ENCODE peak calls at places on chromosomes 2 and 18, in seven cellular contexts. Z is coronary artery, G is AG10803, J is epithelial cell of esophagus, C is fibroblast of the aortic adventitia, T is astrocyte of the cerebellum, V is heart left ventricle. S is an unnamed sample.

GRCh38 chr2:2791031-2791430 is 460.0 kb upstream of the MYT1L start:
- DNase-seq in Z (no peak), G (no peak), J (no peak), C (no peak), T (no peak), V (no peak), S (no peak)

GRCh38 chr18:8257851-8258434 is 351.3 kb upstream of the RAB12 start:
- DNase-seq in Z (no peak), G (no peak), J (no peak), C (no peak), T (no peak), V (no peak), S (no peak)

GRCh38 chr18:23226930-23227728 is 91.8 kb downstream of the CABLES1 start:
- DNase-seq in Z (no peak), G (peak), J (peak), C (peak), T (peak), V (no peak), S (no peak)

GRCh38 chr2:60356346-60356745 is 197.1 kb downstream of the BCL11A start:
- DNase-seq in Z (no peak), G (no peak), J (peak), C (no peak), T (no peak), V (no peak), S (no peak)

GRCh38 chr2:137842430-137842829 is 121.8 kb upstream of the HNMT start:
- DNase-seq in Z (no peak), G (no peak), J (no peak), C (no peak), T (no peak), V (no peak), S (no peak)

GRCh38 chr2:119616421-119616820 is 62.6 kb upstream of the TMEM177 start:
- DNase-seq in Z (no peak), G (no peak), J (no peak), C (no peak), T (no peak), V (no peak), S (no peak)

GRCh38 chr2:77008925-77009706 is 513.1 kb downstream of the LRRTM4 start:
- DNase-seq in Z (no peak), G (no peak), J (peak), C (no peak), T (peak), V (no peak), S (no peak)

GRCh38 chr2:109079590-109079989 is 49.4 kb upstream of the SH3RF3 start:
- DNase-seq in Z (no peak), G (no peak), J (no peak), C (no peak), T (no peak), V (no peak), S (peak)

GRCh38 chr2:108267117-108267516 is 21.6 kb upstream of the SULT1C2 start:
- DNase-seq in Z (no peak), G (peak), J (peak), C (peak), T (no peak), V (no peak), S (no peak)

GRCh38 chr18:1062592-1062991 is 157.9 kb downstream of the ADCYAP1 start:
- DNase-seq in Z (no peak), G (peak), J (no peak), C (peak), T (no peak), V (no peak), S (no peak)
- TF ChIP-seq CTCF in Z (no peak), G (peak), J (no peak), C (peak), T (no peak), V (no peak), S (no peak)

GRCh38 chr2:152155209-152155608 is 20.4 kb downstream of the STAM2 start:
- DNase-seq in Z (no peak), G (peak), J (no peak), C (peak), T (no peak), V (no peak), S (no peak)
- TF ChIP-seq CTCF in Z (no peak), G (no peak), J (no peak), C (no peak), T (no peak), V (no peak), S (no peak)

DNA sequence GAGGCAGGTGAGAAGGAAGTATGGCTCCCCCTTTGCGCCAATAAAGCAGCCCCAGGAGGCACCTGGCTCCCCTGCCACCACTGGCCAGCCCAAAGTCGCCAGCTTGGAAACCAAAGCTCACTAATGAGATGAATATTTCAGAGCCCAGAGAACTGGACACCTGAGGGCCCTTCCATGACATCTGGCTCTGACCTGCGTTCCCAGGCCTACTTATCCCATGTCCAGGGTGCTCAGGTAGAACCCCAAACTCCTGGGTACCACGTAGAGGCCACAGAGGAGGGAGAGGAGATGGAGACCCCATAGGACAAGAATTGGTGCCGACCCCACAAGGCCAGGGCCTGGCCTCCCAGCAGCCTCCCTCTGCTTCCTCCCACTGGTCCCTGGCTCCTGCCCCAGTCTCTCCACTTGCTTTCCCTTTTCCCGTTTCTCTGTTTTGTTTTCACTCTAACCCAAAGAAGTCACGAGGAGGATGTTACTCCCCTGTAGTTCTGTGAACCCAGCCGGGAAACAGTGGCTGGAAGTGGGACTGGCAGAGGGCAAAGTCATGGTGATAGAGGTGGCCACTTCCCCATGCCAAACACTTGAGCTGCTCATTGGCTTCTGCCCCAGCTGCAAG is 877 bp downstream of the TMBIM1 start:
- DNase-seq in Z (no peak), G (no peak), J (no peak), C (peak), T (no peak), V (peak), S (no peak)
- TF ChIP-seq CTCF in Z (no peak), G (no peak), J (no peak), C (no peak), T (no peak), V (no peak), S (no peak)

DNA sequence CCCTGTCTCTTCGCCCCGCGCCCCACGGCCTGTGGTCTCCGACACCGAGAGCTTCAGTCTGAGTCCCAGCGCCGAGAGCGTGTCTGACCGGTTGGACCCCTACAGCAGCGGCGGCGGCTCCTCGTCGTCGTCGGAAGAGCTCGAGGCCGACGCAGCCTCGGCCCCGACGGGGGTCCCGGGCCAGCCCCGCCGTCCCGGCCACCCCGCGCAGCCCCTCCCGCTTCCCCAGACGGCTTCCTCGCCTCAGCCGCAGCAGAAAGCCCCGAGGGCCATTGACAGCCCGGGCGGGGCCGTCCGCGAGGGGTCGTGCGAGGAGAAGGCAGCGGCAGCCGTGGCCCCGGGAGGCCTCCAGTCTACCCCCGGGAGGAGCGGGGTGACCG is 1.3 kb downstream of the PHLPP1 start:
- DNase-seq in Z (peak), G (peak), J (no peak), C (no peak), T (no peak), V (peak), S (peak)
- TF ChIP-seq CTCF in Z (no peak), G (no peak), J (no peak), C (no peak), T (no peak), V (no peak), S (no peak)

GRCh38 chr2:48107326-48107925 is 201.1 kb upstream of the FBXO11 start:
- DNase-seq in Z (no peak), G (peak), J (peak), C (peak), T (peak), V (no peak), S (no peak)
- TF ChIP-seq CTCF in Z (no peak), G (peak), J (no peak), C (peak), T (peak), V (no peak), S (no peak)

DNA sequence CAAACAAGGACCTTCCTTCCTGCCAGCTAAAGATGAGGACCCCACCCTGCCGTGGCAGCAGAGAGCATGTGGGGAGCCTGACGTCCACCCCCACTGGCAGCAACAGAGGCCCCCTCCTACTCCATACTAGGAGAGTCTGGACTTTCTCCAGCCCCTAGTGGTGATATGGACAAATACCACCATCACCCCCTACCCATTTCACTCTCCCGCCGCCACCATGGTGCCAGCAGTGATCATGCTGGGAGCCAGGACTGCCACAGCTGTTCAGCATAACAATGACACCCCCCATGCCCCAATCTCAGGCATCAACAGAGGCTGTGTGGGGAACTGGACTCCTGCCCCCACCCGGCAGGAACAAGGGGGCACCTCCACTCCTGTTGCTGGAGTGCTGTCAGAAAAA is 42.7 kb upstream of the ATP9B start:
- DNase-seq in Z (no peak), G (no peak), J (no peak), C (no peak), T (no peak), V (no peak), S (no peak)
- TF ChIP-seq CTCF in Z (no peak), G (no peak), J (no peak), C (no peak), T (no peak), V (no peak), S (peak)

GRCh38 chr2:235936493-235936892 is 231.7 kb downstream of the GBX2 start:
- DNase-seq in Z (peak), G (no peak), J (no peak), C (no peak), T (no peak), V (no peak), S (no peak)
- TF ChIP-seq CTCF in Z (no peak), G (peak), J (peak), C (peak), T (peak), V (no peak), S (peak)

GRCh38 chr2:40178171-40178778 is 273.6 kb downstream of the SLC8A1 start:
- DNase-seq in Z (no peak), G (no peak), J (no peak), C (no peak), T (no peak), V (no peak), S (no peak)

GRCh38 chr2:40179801-40180200 is 272.1 kb downstream of the SLC8A1 start:
- DNase-seq in Z (no peak), G (no peak), J (no peak), C (no peak), T (no peak), V (no peak), S (no peak)

GRCh38 chr2:40184551-40184950 is 267.3 kb downstream of the SLC8A1 start:
- DNase-seq in Z (no peak), G (no peak), J (no peak), C (no peak), T (no peak), V (no peak), S (no peak)

GRCh38 chr2:40178971-40179370 is 272.9 kb downstream of the SLC8A1 start:
- DNase-seq in Z (no peak), G (peak), J (peak), C (no peak), T (no peak), V (no peak), S (no peak)

DNA sequence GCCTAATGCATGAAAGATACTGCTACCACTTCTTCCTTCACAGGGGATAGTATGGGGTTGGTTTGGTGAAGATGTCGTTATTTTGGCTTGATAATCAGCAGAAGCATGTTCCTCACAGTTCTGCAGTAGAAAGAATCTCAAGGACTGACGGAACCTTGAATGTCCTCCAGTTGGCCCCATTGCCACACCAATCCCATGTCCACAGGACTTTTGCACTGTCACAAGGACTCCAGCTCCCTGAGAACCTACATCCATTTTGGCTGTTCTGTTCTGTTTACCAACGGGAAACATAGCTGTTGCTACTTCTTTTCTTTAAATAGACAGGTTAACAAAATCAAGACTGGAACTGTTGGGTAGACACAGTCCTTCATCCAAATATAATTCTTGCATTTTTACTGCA is 270.0 kb downstream of the SLC8A1 start:
- DNase-seq in Z (no peak), G (no peak), J (no peak), C (no peak), T (no peak), V (no peak), S (no peak)
- TF ChIP-seq CTCF in Z (no peak), G (no peak), J (no peak), C (no peak), T (no peak), V (no peak), S (no peak)

GRCh38 chr2:219304223-219304622 is 5.0 kb downstream of the PTPRN start:
- DNase-seq in Z (no peak), G (no peak), J (no peak), C (no peak), T (no peak), V (no peak), S (no peak)

GRCh38 chr2:219302412-219302968 is 6.7 kb downstream of the PTPRN start:
- DNase-seq in Z (no peak), G (no peak), J (no peak), C (no peak), T (no peak), V (no peak), S (no peak)

GRCh38 chr2:219309278-219309677 is at the start of gene PTPRN:
- DNase-seq in Z (no peak), G (peak), J (no peak), C (peak), T (no peak), V (no peak), S (no peak)

GRCh38 chr2:219306047-219306446 is 3.2 kb downstream of the PTPRN start:
- DNase-seq in Z (no peak), G (no peak), J (no peak), C (no peak), T (no peak), V (no peak), S (no peak)

GRCh38 chr2:219308142-219309093 is 783 bp downstream of the PTPRN start:
- DNase-seq in Z (no peak), G (peak), J (peak), C (peak), T (no peak), V (peak), S (peak)
- TF ChIP-seq CTCF in Z (no peak), G (no peak), J (no peak), C (no peak), T (no peak), V (no peak), S (no peak)

GRCh38 chr2:135916232-135916631 is 40.0 kb upstream of the MCM6 start:
- DNase-seq in Z (no peak), G (peak), J (peak), C (peak), T (peak), V (no peak), S (no peak)
- TF ChIP-seq CTCF in Z (no peak), G (peak), J (peak), C (peak), T (no peak), V (peak), S (peak)